ENCODE peak calls at places on chromosomes 2 and 18, in five cellular contexts. O is A549, D is astrocyte of the spinal cord, F is right lobe of liver, L is cardiac fibroblast. K is an unnamed sample.

GRCh38 chr18:2979871-2980606 is 32.9 kb downstream of the LPIN2 start:
- DNase-seq in O (peak), D (no peak), F (peak), L (no peak), K (no peak)

GRCh38 chr2:600542-601386 is 76.4 kb downstream of the TMEM18 start:
- DNase-seq in O (peak), D (no peak), F (no peak), L (no peak), K (no peak)

GRCh38 chr2:193806088-193806774 is 1611.5 kb upstream of the TMEFF2 start:
- DNase-seq in O (no peak), D (peak), F (no peak), L (no peak), K (no peak)

GRCh38 chr2:217853301-217853881 is 149.4 kb downstream of the TNS1 start:
- DNase-seq in O (peak), D (no peak), F (no peak), L (peak), K (peak)

GRCh38 chr18:43744960-43745740 is 467.9 kb upstream of the SYT4 start:
- DNase-seq in O (no peak), D (no peak), F (no peak), L (peak), K (no peak)

GRCh38 chr2:133790706-133791105 is 222.4 kb upstream of the NCKAP5 start:
- DNase-seq in O (no peak), D (no peak), F (no peak), L (peak), K (no peak)

GRCh38 chr18:54140641-54141040 is 83.8 kb downstream of the MBD2 start:
- DNase-seq in O (no peak), D (peak), F (no peak), L (peak), K (no peak)

GRCh38 chr2:64263315-64263714 is 119.1 kb upstream of the PELI1 start:
- DNase-seq in O (no peak), D (peak), F (no peak), L (peak), K (no peak)

GRCh38 chr2:146068051-146068450 is 1548.1 kb upstream of the ZEB2 start:
- DNase-seq in O (no peak), D (peak), F (no peak), L (no peak), K (no peak)

GRCh38 chr2:142871396-142871795 is 6.1 kb upstream of the KYNU start:
- DNase-seq in O (no peak), D (no peak), F (no peak), L (no peak), K (no peak)
- H3K4me3 ChIP-seq in O (no peak), D (no peak), F (no peak), L (no peak), K (no peak)

GRCh38 chr18:49562481-49563129 is 748 bp downstream of the LIPG start:
- DNase-seq in O (no peak), D (no peak), F (no peak), L (no peak), K (no peak)
- H3K4me3 ChIP-seq in O (no peak), D (peak), F (peak), L (peak), K (peak)

DNA sequence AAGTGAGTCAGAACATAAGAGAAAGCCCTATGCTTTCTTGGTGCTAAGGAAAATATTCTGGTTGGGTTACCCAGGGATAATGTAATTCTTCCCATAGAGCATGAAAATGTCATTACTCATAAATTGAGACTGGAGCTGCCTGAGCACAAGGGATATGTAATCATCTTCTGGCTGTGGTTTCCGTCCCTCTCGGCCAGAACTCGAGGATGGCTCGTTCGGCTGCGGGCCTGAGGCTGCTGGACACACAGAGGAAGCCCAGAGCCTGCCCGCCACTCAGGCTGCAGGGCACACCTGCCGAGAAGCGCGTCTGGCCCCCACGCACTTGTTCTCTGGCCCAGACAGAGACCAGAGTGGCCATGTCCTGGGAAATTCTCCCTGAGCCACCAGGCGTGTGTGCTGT is 104.9 kb downstream of the ASAP2 start:
- DNase-seq in O (no peak), D (peak), F (no peak), L (peak), K (no peak)
- H3K4me3 ChIP-seq in O (no peak), D (no peak), F (no peak), L (no peak), K (no peak)

GRCh38 chr18:60372598-60372997 is at the start of gene MC4R:
- DNase-seq in O (peak), D (peak), F (no peak), L (peak), K (no peak)
- H3K4me3 ChIP-seq in O (peak), D (peak), F (no peak), L (no peak), K (peak)